ENCODE peak calls at places on chromosomes 11 and 22, in five cellular contexts. O is ACHN, F is nucleus accumbens, H is fibroblast of pulmonary artery, K is M059J. W is an unnamed sample.

GRCh38 chr11:21634491-21634890 is 558.4 kb upstream of the ANO5 start:
- DNase-seq in O (no peak), F (no peak), H (no peak), K (no peak), W (no peak)

GRCh38 chr11:101288392-101288791 is 158.8 kb upstream of the PGR start:
- DNase-seq in O (no peak), F (no peak), H (no peak), K (no peak), W (no peak)

GRCh38 chr22:23773247-23774113 is 831 bp downstream of the MMP11 start:
- DNase-seq in O (no peak), F (no peak), H (no peak), K (no peak), W (no peak)

GRCh38 chr11:22617868-22618267 is 7.8 kb downstream of the FANCF start:
- DNase-seq in O (no peak), F (no peak), H (no peak), K (no peak), W (no peak)

GRCh38 chr22:23516304-23516703 is 63.8 kb downstream of the IGLL1 start:
- DNase-seq in O (no peak), F (no peak), H (no peak), K (no peak), W (no peak)

GRCh38 chr11:15223318-15223717 is 108.6 kb downstream of the INSC start:
- DNase-seq in O (no peak), F (no peak), H (peak), K (peak), W (no peak)

GRCh38 chr11:33635161-33635560 is 65.5 kb downstream of the C11orf91 start:
- DNase-seq in O (no peak), F (no peak), H (peak), K (no peak), W (no peak)

GRCh38 chr11:7494086-7494775 is 8.9 kb downstream of the OLFML1 start:
- DNase-seq in O (no peak), F (no peak), H (no peak), K (no peak), W (no peak)

GRCh38 chr11:126930100-126930841 is 70.3 kb downstream of the KIRREL3 start:
- DNase-seq in O (no peak), F (no peak), H (no peak), K (no peak), W (no peak)

GRCh38 chr22:24496661-24497060 is 1.5 kb downstream of the UPB1 start:
- DNase-seq in O (no peak), F (no peak), H (no peak), K (no peak), W (no peak)